ENCODE peak calls at places on chromosomes 12 and 14, in seven cellular contexts. E is body of pancreas, A is H4, D is kidney epithelial cell, R is BJ, V is frontal cortex, Z is naive B cell. C is an unnamed sample.

GRCh38 chr14:92780444-92780843 is 13.7 kb upstream of the GOLGA5 start:
- DNase-seq in Z (no peak), R (no peak), V (no peak), E (no peak), A (no peak), D (no peak), C (no peak)

GRCh38 chr14:72643317-72643801 is 250.5 kb downstream of the DPF3 start:
- DNase-seq in D (peak), Z (no peak), E (no peak), A (peak), V (no peak), R (peak), C (no peak)

GRCh38 chr14:79544671-79545070 is 666.6 kb downstream of the DIO2 start:
- DNase-seq in D (no peak), V (no peak), Z (no peak), E (no peak), A (no peak), R (peak), C (no peak)

GRCh38 chr14:48974994-48975393 is 611.2 kb downstream of the RPS29 start:
- DNase-seq in E (no peak), R (no peak), D (no peak), Z (no peak), A (no peak), V (no peak), C (no peak)

GRCh38 chr14:71538949-71539659 is 393.1 kb upstream of the RGS6 start:
- DNase-seq in D (no peak), V (no peak), A (no peak), Z (no peak), E (no peak), R (no peak), C (no peak)

GRCh38 chr12:50620050-50620974 is 115.5 kb downstream of the DIP2B start:
- DNase-seq in E (no peak), V (no peak), Z (no peak), A (peak), R (peak), D (peak), C (no peak)

GRCh38 chr12:53999596-54000104 is 311 bp upstream of the HOXC9 start:
- DNase-seq in R (no peak), D (no peak), V (no peak), Z (no peak), E (no peak), A (peak), C (peak)

GRCh38 chr12:42935756-42936155 is 346.2 kb upstream of the PRICKLE1 start:
- DNase-seq in Z (no peak), D (no peak), E (no peak), V (no peak), R (peak), A (peak), C (no peak)

GRCh38 chr12:105855691-105856405 is 282.9 kb downstream of the NUAK1 start:
- DNase-seq in A (no peak), Z (no peak), E (no peak), V (no peak), R (no peak), D (no peak), C (no peak)

GRCh38 chr14:93937519-93937918 is 10.4 kb downstream of the FAM181A start:
- DNase-seq in E (no peak), Z (no peak), V (no peak), D (no peak), A (no peak), R (no peak), C (no peak)